ENCODE peak calls at places on chromosomes 6 and 20, in five cellular contexts. Z is GM23338, A is H1, S is GM13977, J is astrocyte. U is an unnamed sample.
A peak's percentile ranks its signal among the peaks of the same experiment; 100 is the strongest.

GRCh38 chr6:145842693-145843546 is 28.3 kb upstream of the FBXO30 start:
- DNase-seq in Z (no peak), A (no peak), S (no peak), J (no peak), U (no peak)

GRCh38 chr6:35054106-35054742 is 86.9 kb downstream of the TCP11 start:
- DNase-seq in Z (no peak), A (no peak), S (no peak), J (peak; percentile 72), U (no peak)

GRCh38 chr6:116500969-116501433 is 10.4 kb upstream of the CALHM5 start:
- DNase-seq in Z (peak; percentile 38), A (no peak), S (no peak), J (no peak), U (no peak)

GRCh38 chr6:129648819-129649491 is 61.0 kb downstream of the ARHGAP18 start:
- DNase-seq in Z (no peak), A (no peak), S (no peak), J (no peak), U (no peak)

GRCh38 chr6:121482004-121482693 is 46.7 kb downstream of the GJA1 start:
- DNase-seq in Z (no peak), A (no peak), S (no peak), J (peak; percentile 87), U (peak; percentile 57)

GRCh38 chr6:10210052-10210451 is 204.8 kb downstream of the TFAP2A start:
- DNase-seq in Z (no peak), A (no peak), S (no peak), J (peak; percentile 15), U (peak; percentile 70)

GRCh38 chr6:155187994-155188706 is 75.7 kb upstream of the CLDN20 start:
- DNase-seq in Z (no peak), A (no peak), S (no peak), J (peak; percentile 53), U (peak; percentile 74)

GRCh38 chr6:52376763-52377162 is 14.8 kb downstream of the PAQR8 start:
- DNase-seq in Z (no peak), A (no peak), S (no peak), J (no peak), U (no peak)

GRCh38 chr6:127463056-127463455 is 3.9 kb upstream of the KIAA0408 start:
- DNase-seq in Z (no peak), A (no peak), S (no peak), J (no peak), U (no peak)

GRCh38 chr6:81241717-81242116 is 510.8 kb downstream of the TENT5A start:
- DNase-seq in Z (peak; percentile 68), A (no peak), S (no peak), J (peak; percentile 51), U (peak; percentile 63)

GRCh38 chr20:5095454-5095853 is 24.3 kb downstream of the PCNA start:
- DNase-seq in Z (no peak), A (no peak), S (no peak), J (no peak), U (no peak)

GRCh38 chr6:133502451-133503259 is 261.5 kb downstream of the EYA4 start:
- DNase-seq in Z (no peak), A (no peak), S (no peak), J (peak; percentile 97), U (peak; percentile 33)

GRCh38 chr6:68975064-68975463 is 340.0 kb downstream of the ADGRB3 start:
- DNase-seq in Z (peak; percentile 42), A (no peak), S (no peak), J (peak; percentile 13), U (no peak)

GRCh38 chr6:36301781-36302180 is 31.9 kb downstream of the PNPLA1 start:
- DNase-seq in Z (no peak), A (no peak), S (no peak), J (no peak), U (no peak)

GRCh38 chr6:54057068-54057467 is 54.2 kb upstream of the MLIP start:
- DNase-seq in Z (no peak), A (no peak), S (no peak), J (no peak), U (no peak)

GRCh38 chr6:30885481-30885998 is 1.2 kb downstream of the DDR1 start:
- DNase-seq in Z (peak; percentile 24), A (no peak), S (peak; percentile 59), J (peak; percentile 14), U (peak; percentile 24)

GRCh38 chr20:62002882-62003480 is 62.7 kb downstream of the TAF4 start:
- DNase-seq in Z (no peak), A (no peak), S (no peak), J (no peak), U (no peak)

GRCh38 chr6:151067684-151068596 is 171.8 kb upstream of the AKAP12 start:
- DNase-seq in Z (no peak), A (no peak), S (no peak), J (peak; percentile 98), U (peak; percentile 98)

GRCh38 chr6:44085219-44085618 is 42.0 kb downstream of the MRPL14 start:
- DNase-seq in Z (no peak), A (no peak), S (no peak), J (no peak), U (no peak)

GRCh38 chr6:60670036-60670435 is 1616.0 kb downstream of the KHDRBS2 start:
- DNase-seq in Z (no peak), A (no peak), S (no peak), J (no peak), U (no peak)

GRCh38 chr6:169654590-169655391 is 47.0 kb downstream of the WDR27 start:
- DNase-seq in Z (peak; percentile 82), A (no peak), S (peak; percentile 90), J (peak; percentile 69), U (peak; percentile 51)

GRCh38 chr20:21513881-21514540 is at the start of gene NKX2-2:
- DNase-seq in Z (peak; percentile 82), A (no peak), S (peak; percentile 64), J (peak; percentile 28), U (no peak)

GRCh38 chr20:22966787-22967464 is 68.2 kb upstream of the SSTR4 start:
- DNase-seq in Z (no peak), A (no peak), S (no peak), J (no peak), U (no peak)

GRCh38 chr20:52592567-52592966 is 379.6 kb upstream of the TSHZ2 start:
- DNase-seq in Z (no peak), A (no peak), S (no peak), J (no peak), U (no peak)

DNA sequence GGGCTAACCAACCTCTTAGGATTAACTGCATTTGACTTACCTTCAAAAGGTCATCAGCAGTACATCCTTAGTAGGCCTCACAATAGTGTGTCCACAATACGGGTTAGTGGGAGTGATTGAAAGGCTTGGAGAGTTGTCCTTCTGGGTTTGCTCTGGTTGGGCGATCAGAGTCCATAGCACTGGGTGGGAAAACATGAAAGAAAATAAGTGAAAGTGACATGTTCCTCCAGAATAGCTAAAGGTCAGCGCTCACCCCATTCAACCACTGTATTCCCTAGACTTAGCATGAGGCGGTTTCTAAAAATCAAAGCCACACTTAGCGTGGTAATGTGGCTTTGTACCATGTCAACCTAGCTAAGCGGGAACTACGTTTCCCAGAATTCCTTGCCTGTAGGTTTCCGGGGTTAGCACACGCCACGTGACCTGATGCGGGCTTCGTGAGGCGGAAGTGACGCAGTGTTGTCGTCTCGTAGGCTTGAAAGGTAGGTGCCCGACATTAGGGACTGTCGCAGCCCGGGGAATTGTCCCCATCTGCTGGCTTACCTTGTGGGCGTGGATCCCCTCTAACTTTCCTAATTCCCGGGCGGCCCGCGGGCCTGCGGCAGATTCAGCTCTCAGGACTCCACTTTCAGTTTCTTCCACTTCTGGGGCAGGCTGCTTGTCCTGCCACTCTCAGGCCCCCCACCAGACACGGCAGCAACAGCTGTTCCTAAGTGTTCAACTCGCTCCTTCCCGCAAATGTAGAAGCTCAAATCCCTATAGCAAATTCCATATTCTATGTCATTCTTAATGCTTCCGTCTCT is 19.8 kb upstream of the SCP2D1 start:
- DNase-seq in Z (peak; percentile 96), A (peak; percentile 63), S (peak; percentile 79), J (peak; percentile 80), U (peak; percentile 76)
- TF ChIP-seq CTCF in Z (no peak), A (no peak), S (peak; percentile 29), J (no peak), U (no peak)

DNA sequence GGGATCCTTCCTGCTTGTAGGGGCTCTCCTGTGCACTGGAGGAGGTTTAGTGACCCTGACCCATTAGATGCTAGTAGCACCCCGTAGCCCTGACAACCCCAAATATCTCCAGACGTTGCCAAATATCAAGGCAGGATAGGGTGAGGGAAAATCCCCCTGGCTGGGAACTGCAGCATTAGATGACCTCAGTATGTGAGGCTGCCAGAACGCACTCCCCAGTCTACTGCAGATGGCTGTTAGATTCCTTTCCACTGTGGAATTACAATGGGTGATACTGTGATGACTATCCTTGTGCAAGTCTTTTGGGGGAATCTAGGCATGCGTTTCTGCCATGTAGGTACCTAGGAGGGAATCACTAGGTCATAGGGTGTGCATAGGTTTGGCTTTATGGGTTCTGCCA is 226.3 kb upstream of the KCNG1 start:
- DNase-seq in Z (no peak), A (no peak), S (no peak), J (peak; percentile 21), U (no peak)
- TF ChIP-seq CTCF in Z (no peak), A (no peak), S (no peak), J (no peak), U (no peak)

DNA sequence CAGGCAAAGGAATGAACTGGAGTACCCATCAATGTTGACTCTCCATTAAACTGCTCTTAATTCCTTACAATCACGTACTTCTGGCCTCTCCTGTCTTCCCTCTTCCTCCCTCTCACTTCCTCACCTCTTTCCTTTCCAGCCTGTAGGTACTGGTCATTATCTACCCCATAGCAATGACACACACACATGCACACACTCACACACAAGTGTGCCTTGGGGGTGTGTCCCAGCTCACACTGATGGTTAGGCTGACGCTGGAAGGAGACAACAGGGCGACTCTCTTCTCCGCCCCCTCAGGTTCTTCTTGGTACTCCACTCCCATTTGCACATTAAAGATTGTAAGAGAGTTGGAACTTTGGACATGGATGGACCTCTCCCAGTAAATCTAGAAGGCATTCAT is 14.0 kb upstream of the SERPINB9 start:
- DNase-seq in Z (peak; percentile 64), A (no peak), S (no peak), J (no peak), U (no peak)
- TF ChIP-seq CTCF in Z (peak; percentile 47), A (peak; percentile 32), S (no peak), J (no peak), U (peak; percentile 49)

GRCh38 chr6:126170875-126171489 is 168.9 kb upstream of the CENPW start:
- DNase-seq in Z (peak; percentile 83), A (no peak), S (peak; percentile 22), J (no peak), U (peak; percentile 11)
- TF ChIP-seq CTCF in Z (peak; percentile 74), A (no peak), S (peak; percentile 58), J (peak; percentile 47), U (peak; percentile 82)

DNA sequence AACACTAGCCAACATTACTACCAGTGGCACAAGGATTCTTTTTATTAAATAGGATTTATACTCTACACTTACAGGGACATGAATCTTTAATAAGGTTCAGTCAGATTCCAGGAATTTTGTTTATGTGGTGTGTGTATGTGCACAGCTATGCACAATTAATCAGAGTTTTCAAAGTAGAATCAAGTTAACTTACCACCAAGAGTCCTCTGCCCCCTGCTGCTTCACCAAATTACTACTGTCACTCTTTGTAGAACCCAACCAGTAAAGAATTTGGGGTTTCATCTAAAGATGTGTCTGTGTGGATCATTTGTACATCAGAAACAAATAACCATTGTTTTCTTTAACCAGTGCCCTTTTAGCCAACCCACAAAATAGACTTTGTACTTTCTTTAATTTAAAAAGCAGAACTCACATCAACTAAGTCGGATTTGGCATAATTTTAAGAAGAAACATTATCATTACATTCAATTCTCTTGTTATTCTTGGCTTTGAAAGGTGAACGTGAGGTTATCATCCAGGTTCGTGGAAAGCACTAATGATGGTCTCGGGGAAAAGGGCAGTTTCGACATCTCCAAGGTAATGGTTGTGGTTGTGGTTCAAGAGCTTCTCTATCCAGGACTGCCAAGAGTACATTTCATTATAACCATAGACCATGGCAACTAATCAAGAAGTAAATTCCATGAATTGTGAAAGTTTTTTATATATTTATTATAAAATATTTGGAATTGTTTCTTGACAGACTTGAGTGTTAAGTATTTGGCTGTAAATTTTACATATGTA is 514.3 kb upstream of the ID4 start:
- DNase-seq in Z (no peak), A (no peak), S (no peak), J (peak; percentile 90), U (no peak)
- TF ChIP-seq CTCF in Z (no peak), A (no peak), S (no peak), J (peak; percentile 21), U (no peak)

GRCh38 chr6:75563032-75563431 is 38.6 kb upstream of the SENP6 start:
- DNase-seq in Z (peak; percentile 83), A (peak; percentile 10), S (peak; percentile 27), J (peak; percentile 16), U (peak; percentile 42)
- TF ChIP-seq CTCF in Z (peak; percentile 62), A (peak; percentile 39), S (peak; percentile 58), J (peak; percentile 39), U (peak; percentile 62)

U was measured in HFFc6.